ENCODE peak calls at places on chromosome 11, in ten cellular contexts. One of them, this sample, is unnamed. For H3K9me2, the result is how much of the 10 kb centered on the place peaks cover.

GRCh38 chr11:118748056-118748455 is 42.9 kb downstream of the DDX6 start:
- DNase-seq in GM23338: no peak
- DNase-seq in PC-3: no peak
- DNase-seq in OCI-LY7: no peak
- DNase-seq in GM23248: no peak
- DNase-seq in Karpas-422: no peak
- DNase-seq in HCT116: no peak
- DNase-seq in PC-9: no peak
- DNase-seq in MM.1S: no peak
- DNase-seq in SK-N-SH: no peak
- DNase-seq in this sample: peak

GRCh38 chr11:9386086-9386485 is 1.6 kb downstream of the IPO7 start:
- DNase-seq in GM23338: no peak
- DNase-seq in PC-3: no peak
- DNase-seq in OCI-LY7: no peak
- DNase-seq in GM23248: peak
- DNase-seq in Karpas-422: peak
- DNase-seq in HCT116: no peak
- DNase-seq in PC-9: no peak
- DNase-seq in MM.1S: no peak
- DNase-seq in SK-N-SH: no peak
- DNase-seq in this sample: no peak

GRCh38 chr11:44507896-44508440 is 57.5 kb upstream of the CD82 start:
- DNase-seq in GM23338: no peak
- DNase-seq in PC-3: no peak
- DNase-seq in OCI-LY7: no peak
- DNase-seq in GM23248: peak
- DNase-seq in Karpas-422: no peak
- DNase-seq in HCT116: no peak
- DNase-seq in PC-9: no peak
- DNase-seq in MM.1S: no peak
- DNase-seq in SK-N-SH: no peak
- DNase-seq in this sample: no peak

GRCh38 chr11:65274734-65275682 is 13.2 kb downstream of the POLA2 start:
- DNase-seq in GM23338: peak
- DNase-seq in PC-3: peak
- DNase-seq in OCI-LY7: peak
- DNase-seq in GM23248: peak
- DNase-seq in Karpas-422: peak
- DNase-seq in HCT116: peak
- DNase-seq in PC-9: peak
- DNase-seq in MM.1S: peak
- DNase-seq in SK-N-SH: peak
- DNase-seq in this sample: peak

GRCh38 chr11:66136752-66137123 is 66.7 kb downstream of the PACS1 start:
- DNase-seq in GM23338: no peak
- DNase-seq in PC-3: peak
- DNase-seq in OCI-LY7: no peak
- DNase-seq in GM23248: peak
- DNase-seq in Karpas-422: no peak
- DNase-seq in HCT116: no peak
- DNase-seq in PC-9: no peak
- DNase-seq in MM.1S: no peak
- DNase-seq in SK-N-SH: no peak
- DNase-seq in this sample: peak

GRCh38 chr11:121391914-121392313 is 60.2 kb upstream of the SORL1 start:
- DNase-seq in GM23338: no peak
- DNase-seq in PC-3: peak
- DNase-seq in OCI-LY7: no peak
- DNase-seq in GM23248: no peak
- DNase-seq in Karpas-422: no peak
- DNase-seq in HCT116: no peak
- DNase-seq in PC-9: no peak
- DNase-seq in MM.1S: no peak
- DNase-seq in SK-N-SH: no peak
- DNase-seq in this sample: peak

GRCh38 chr11:99522467-99523173 is 501.9 kb downstream of the CNTN5 start:
- DNase-seq in GM23338: no peak
- DNase-seq in PC-3: peak
- DNase-seq in OCI-LY7: no peak
- DNase-seq in GM23248: peak
- DNase-seq in Karpas-422: no peak
- DNase-seq in HCT116: no peak
- DNase-seq in PC-9: no peak
- DNase-seq in MM.1S: no peak
- DNase-seq in SK-N-SH: no peak
- DNase-seq in this sample: no peak

GRCh38 chr11:104524276-104524675 is 360.3 kb upstream of the PDGFD start:
- DNase-seq in GM23338: no peak
- DNase-seq in PC-3: no peak
- DNase-seq in OCI-LY7: no peak
- DNase-seq in GM23248: no peak
- DNase-seq in Karpas-422: no peak
- DNase-seq in HCT116: no peak
- DNase-seq in PC-9: no peak
- DNase-seq in MM.1S: no peak
- DNase-seq in SK-N-SH: no peak
- DNase-seq in this sample: no peak

GRCh38 chr11:96309001-96309642 is 33.9 kb downstream of the MAML2 start:
- DNase-seq in GM23338: no peak
- DNase-seq in PC-3: peak
- DNase-seq in OCI-LY7: no peak
- DNase-seq in GM23248: peak
- DNase-seq in Karpas-422: no peak
- DNase-seq in HCT116: no peak
- DNase-seq in PC-9: peak
- DNase-seq in MM.1S: no peak
- DNase-seq in SK-N-SH: no peak
- DNase-seq in this sample: no peak

GRCh38 chr11:132941761-132942160 is 590.5 kb downstream of the OPCML start:
- DNase-seq in GM23338: no peak
- DNase-seq in PC-3: no peak
- DNase-seq in OCI-LY7: no peak
- DNase-seq in GM23248: no peak
- DNase-seq in Karpas-422: no peak
- DNase-seq in HCT116: no peak
- DNase-seq in PC-9: no peak
- DNase-seq in MM.1S: no peak
- DNase-seq in SK-N-SH: no peak
- DNase-seq in this sample: no peak

GRCh38 chr11:86644291-86644690 is 28.1 kb downstream of the ME3 start:
- DNase-seq in GM23338: no peak
- DNase-seq in PC-3: peak
- DNase-seq in OCI-LY7: no peak
- DNase-seq in GM23248: peak
- DNase-seq in Karpas-422: no peak
- DNase-seq in HCT116: no peak
- DNase-seq in PC-9: no peak
- DNase-seq in MM.1S: no peak
- DNase-seq in SK-N-SH: no peak
- DNase-seq in this sample: no peak

GRCh38 chr11:133618500-133618899 is 86.2 kb upstream of the OPCML start:
- DNase-seq in GM23338: peak
- DNase-seq in PC-3: no peak
- DNase-seq in OCI-LY7: no peak
- DNase-seq in GM23248: no peak
- DNase-seq in Karpas-422: no peak
- DNase-seq in HCT116: no peak
- DNase-seq in PC-9: no peak
- DNase-seq in MM.1S: no peak
- DNase-seq in SK-N-SH: no peak
- DNase-seq in this sample: no peak

GRCh38 chr11:75270896-75271415 is 30.4 kb downstream of the TPBGL start:
- DNase-seq in GM23338: peak
- DNase-seq in PC-3: peak
- DNase-seq in OCI-LY7: peak
- DNase-seq in GM23248: peak
- DNase-seq in Karpas-422: peak
- DNase-seq in HCT116: peak
- DNase-seq in PC-9: no peak
- DNase-seq in MM.1S: peak
- DNase-seq in SK-N-SH: no peak
- DNase-seq in this sample: no peak

GRCh38 chr11:90594658-90595057 is 371.8 kb upstream of the CHORDC1 start:
- DNase-seq in GM23338: peak
- DNase-seq in PC-3: peak
- DNase-seq in OCI-LY7: no peak
- DNase-seq in GM23248: no peak
- DNase-seq in Karpas-422: no peak
- DNase-seq in HCT116: no peak
- DNase-seq in PC-9: no peak
- DNase-seq in MM.1S: no peak
- DNase-seq in SK-N-SH: peak
- DNase-seq in this sample: no peak

GRCh38 chr11:72786305-72787261 is 7.3 kb downstream of the STARD10 start:
- DNase-seq in GM23338: no peak
- DNase-seq in PC-3: peak
- DNase-seq in OCI-LY7: no peak
- DNase-seq in GM23248: no peak
- DNase-seq in Karpas-422: no peak
- DNase-seq in HCT116: no peak
- DNase-seq in PC-9: peak
- DNase-seq in MM.1S: no peak
- DNase-seq in SK-N-SH: no peak
- DNase-seq in this sample: peak
- H3K9me2 ChIP-seq in GM23338: under half
- H3K9me2 ChIP-seq in PC-3: under half
- H3K9me2 ChIP-seq in OCI-LY7: under half
- H3K9me2 ChIP-seq in GM23248: under half
- H3K9me2 ChIP-seq in Karpas-422: under half
- H3K9me2 ChIP-seq in HCT116: under half
- H3K9me2 ChIP-seq in PC-9: under half
- H3K9me2 ChIP-seq in MM.1S: under half
- H3K9me2 ChIP-seq in SK-N-SH: under half
- H3K9me2 ChIP-seq in this sample: under half

GRCh38 chr11:10900686-10901415 is 43.0 kb upstream of the ZBED5 start:
- DNase-seq in GM23338: no peak
- DNase-seq in PC-3: peak
- DNase-seq in OCI-LY7: no peak
- DNase-seq in GM23248: peak
- DNase-seq in Karpas-422: no peak
- DNase-seq in HCT116: no peak
- DNase-seq in PC-9: peak
- DNase-seq in MM.1S: no peak
- DNase-seq in SK-N-SH: no peak
- DNase-seq in this sample: no peak

GRCh38 chr11:10898003-10898762 is 40.3 kb upstream of the ZBED5 start:
- DNase-seq in GM23338: no peak
- DNase-seq in PC-3: no peak
- DNase-seq in OCI-LY7: no peak
- DNase-seq in GM23248: no peak
- DNase-seq in Karpas-422: no peak
- DNase-seq in HCT116: no peak
- DNase-seq in PC-9: no peak
- DNase-seq in MM.1S: no peak
- DNase-seq in SK-N-SH: no peak
- DNase-seq in this sample: no peak

GRCh38 chr11:10897150-10897549 is 39.3 kb upstream of the ZBED5 start:
- DNase-seq in GM23338: no peak
- DNase-seq in PC-3: no peak
- DNase-seq in OCI-LY7: no peak
- DNase-seq in GM23248: no peak
- DNase-seq in Karpas-422: no peak
- DNase-seq in HCT116: no peak
- DNase-seq in PC-9: no peak
- DNase-seq in MM.1S: no peak
- DNase-seq in SK-N-SH: no peak
- DNase-seq in this sample: no peak

GRCh38 chr11:10898763-10899541 is 41.1 kb upstream of the ZBED5 start:
- DNase-seq in GM23338: no peak
- DNase-seq in PC-3: no peak
- DNase-seq in OCI-LY7: no peak
- DNase-seq in GM23248: no peak
- DNase-seq in Karpas-422: no peak
- DNase-seq in HCT116: no peak
- DNase-seq in PC-9: peak
- DNase-seq in MM.1S: no peak
- DNase-seq in SK-N-SH: no peak
- DNase-seq in this sample: no peak

DNA sequence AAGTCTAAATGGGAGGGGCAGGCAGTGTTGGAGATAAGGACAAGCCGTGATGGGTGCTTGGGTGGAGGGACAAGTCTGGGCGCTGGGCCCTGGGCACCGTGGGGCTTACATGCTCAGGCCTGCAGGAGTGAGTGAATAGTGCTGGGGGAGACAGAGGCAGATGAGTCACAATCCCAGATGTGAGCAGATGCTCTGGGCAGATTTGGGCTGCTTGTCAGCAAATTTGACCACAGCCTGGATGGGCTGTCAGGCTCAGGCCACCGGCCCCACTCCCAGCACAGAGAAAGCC is 41.6 kb upstream of the ZBED5 start:
- DNase-seq in GM23338: no peak
- DNase-seq in PC-3: no peak
- DNase-seq in OCI-LY7: no peak
- DNase-seq in GM23248: no peak
- DNase-seq in Karpas-422: no peak
- DNase-seq in HCT116: no peak
- DNase-seq in PC-9: peak
- DNase-seq in MM.1S: no peak
- DNase-seq in SK-N-SH: peak
- DNase-seq in this sample: peak
- H3K4me2 ChIP-seq in GM23338: no peak
- H3K4me2 ChIP-seq in PC-3: peak
- H3K4me2 ChIP-seq in OCI-LY7: no peak
- H3K4me2 ChIP-seq in GM23248: peak
- H3K4me2 ChIP-seq in Karpas-422: no peak
- H3K4me2 ChIP-seq in HCT116: peak
- H3K4me2 ChIP-seq in PC-9: peak
- H3K4me2 ChIP-seq in MM.1S: no peak
- H3K4me2 ChIP-seq in SK-N-SH: peak
- H3K4me2 ChIP-seq in this sample: peak

GRCh38 chr11:70242885-70243284 is 27.6 kb upstream of the PPFIA1 start:
- DNase-seq in GM23338: no peak
- DNase-seq in PC-3: no peak
- DNase-seq in OCI-LY7: no peak
- DNase-seq in GM23248: no peak
- DNase-seq in Karpas-422: no peak
- DNase-seq in HCT116: no peak
- DNase-seq in PC-9: peak
- DNase-seq in MM.1S: no peak
- DNase-seq in SK-N-SH: no peak
- DNase-seq in this sample: no peak
- H3K9me2 ChIP-seq in GM23338: under half
- H3K9me2 ChIP-seq in PC-3: under half
- H3K9me2 ChIP-seq in OCI-LY7: under half
- H3K9me2 ChIP-seq in GM23248: under half
- H3K9me2 ChIP-seq in Karpas-422: under half
- H3K9me2 ChIP-seq in HCT116: under half
- H3K9me2 ChIP-seq in PC-9: under half
- H3K9me2 ChIP-seq in MM.1S: under half
- H3K9me2 ChIP-seq in SK-N-SH: under half
- H3K9me2 ChIP-seq in this sample: under half

DNA sequence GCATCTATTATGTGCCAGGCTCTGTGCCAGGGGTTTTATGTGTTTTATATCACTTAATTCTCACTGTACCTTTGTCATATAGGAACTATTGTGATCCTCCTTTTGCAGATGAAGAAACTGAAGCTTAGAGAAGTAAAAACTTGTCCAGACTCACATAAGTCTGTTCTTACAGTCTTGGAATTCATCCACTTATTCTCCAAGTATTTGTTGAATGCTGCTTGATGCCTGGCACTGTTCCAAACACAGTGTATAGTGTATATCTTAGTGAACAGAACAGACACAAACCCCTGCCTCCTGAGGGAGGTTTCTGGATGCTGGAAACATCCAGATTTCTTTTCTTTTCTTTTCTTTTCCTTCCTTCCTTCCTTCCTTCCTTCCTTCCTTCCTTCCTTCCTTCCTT is 29.0 kb upstream of the FGF3 start:
- DNase-seq in GM23338: no peak
- DNase-seq in PC-3: peak
- DNase-seq in OCI-LY7: no peak
- DNase-seq in GM23248: peak
- DNase-seq in Karpas-422: no peak
- DNase-seq in HCT116: no peak
- DNase-seq in PC-9: no peak
- DNase-seq in MM.1S: no peak
- DNase-seq in SK-N-SH: no peak
- DNase-seq in this sample: peak
- H3K4me2 ChIP-seq in GM23338: no peak
- H3K4me2 ChIP-seq in PC-3: no peak
- H3K4me2 ChIP-seq in OCI-LY7: no peak
- H3K4me2 ChIP-seq in GM23248: no peak
- H3K4me2 ChIP-seq in Karpas-422: no peak
- H3K4me2 ChIP-seq in HCT116: no peak
- H3K4me2 ChIP-seq in PC-9: no peak
- H3K4me2 ChIP-seq in MM.1S: no peak
- H3K4me2 ChIP-seq in SK-N-SH: no peak
- H3K4me2 ChIP-seq in this sample: no peak